ENCODE peak calls at places on chromosomes 16 and 17, in four cellular contexts. One of them, this sample, is unnamed.

GRCh38 chr17:81520021-81520894 is 7.7 kb upstream of the ACTG1 start:
- DNase-seq in A549: no peak
- DNase-seq in IMR-90: no peak
- DNase-seq in K562: no peak
- DNase-seq in this sample: no peak

GRCh38 chr17:39219647-39220154 is 6.0 kb downstream of the STAC2 start:
- DNase-seq in A549: no peak
- DNase-seq in IMR-90: no peak
- DNase-seq in K562: no peak
- DNase-seq in this sample: no peak

GRCh38 chr17:77400445-77400870 is 259.7 kb downstream of the SEC14L1 start:
- DNase-seq in A549: no peak
- DNase-seq in IMR-90: no peak
- DNase-seq in K562: peak
- DNase-seq in this sample: no peak

GRCh38 chr16:30902070-30902972 is 5.9 kb downstream of the CTF1 start:
- DNase-seq in A549: peak
- DNase-seq in IMR-90: peak
- DNase-seq in K562: peak
- DNase-seq in this sample: no peak

GRCh38 chr16:74825016-74825415 is 50.4 kb upstream of the FA2H start:
- DNase-seq in A549: no peak
- DNase-seq in IMR-90: no peak
- DNase-seq in K562: no peak
- DNase-seq in this sample: no peak

GRCh38 chr17:4167786-4168185 is 24.8 kb downstream of the CYB5D2 start:
- DNase-seq in A549: no peak
- DNase-seq in IMR-90: no peak
- DNase-seq in K562: no peak
- DNase-seq in this sample: no peak

GRCh38 chr17:51372345-51373004 is 112.1 kb downstream of the UTP18 start:
- DNase-seq in A549: peak
- DNase-seq in IMR-90: peak
- DNase-seq in K562: peak
- DNase-seq in this sample: peak

GRCh38 chr17:38746004-38746892 is 1.9 kb downstream of the PCGF2 start:
- DNase-seq in A549: no peak
- DNase-seq in IMR-90: no peak
- DNase-seq in K562: no peak
- DNase-seq in this sample: no peak

GRCh38 chr17:58918072-58918471 is 162.4 kb downstream of the PPM1E start:
- DNase-seq in A549: no peak
- DNase-seq in IMR-90: no peak
- DNase-seq in K562: no peak
- DNase-seq in this sample: no peak

GRCh38 chr17:10107320-10108165 is 90.9 kb downstream of the GAS7 start:
- DNase-seq in A549: no peak
- DNase-seq in IMR-90: no peak
- DNase-seq in K562: no peak
- DNase-seq in this sample: no peak

GRCh38 chr16:70160821-70161220 is 12.8 kb upstream of the CLEC18C start:
- DNase-seq in A549: no peak
- DNase-seq in IMR-90: no peak
- DNase-seq in K562: no peak
- DNase-seq in this sample: no peak

GRCh38 chr16:47815655-47816054 is 340.1 kb downstream of the ABCC12 start:
- DNase-seq in A549: no peak
- DNase-seq in IMR-90: no peak
- DNase-seq in K562: no peak
- DNase-seq in this sample: no peak

GRCh38 chr16:68234188-68235104 is 1.5 kb downstream of the ESRP2 start:
- DNase-seq in A549: no peak
- DNase-seq in IMR-90: no peak
- DNase-seq in K562: no peak
- DNase-seq in this sample: no peak

GRCh38 chr16:66290431-66290830 is 76.1 kb upstream of the CDH5 start:
- DNase-seq in A549: no peak
- DNase-seq in IMR-90: no peak
- DNase-seq in K562: no peak
- DNase-seq in this sample: no peak

GRCh38 chr16:10827691-10828341 is 9.2 kb upstream of the TVP23A start:
- DNase-seq in A549: no peak
- DNase-seq in IMR-90: peak
- DNase-seq in K562: no peak
- DNase-seq in this sample: no peak

GRCh38 chr17:45144199-45145034 is 3.9 kb upstream of the HEXIM1 start:
- DNase-seq in A549: no peak
- DNase-seq in IMR-90: no peak
- DNase-seq in K562: peak
- DNase-seq in this sample: no peak
- TF ChIP-seq ELK1 in A549: no peak
- TF ChIP-seq ELK1 in IMR-90: no peak
- TF ChIP-seq ELK1 in K562: no peak
- TF ChIP-seq ELK1 in this sample: no peak

GRCh38 chr17:61168506-61168905 is 231.1 kb upstream of the TBX2 start:
- DNase-seq in A549: no peak
- DNase-seq in IMR-90: peak
- DNase-seq in K562: no peak
- DNase-seq in this sample: no peak
- TF ChIP-seq ELK1 in A549: no peak
- TF ChIP-seq ELK1 in IMR-90: no peak
- TF ChIP-seq ELK1 in K562: no peak
- TF ChIP-seq ELK1 in this sample: no peak

DNA sequence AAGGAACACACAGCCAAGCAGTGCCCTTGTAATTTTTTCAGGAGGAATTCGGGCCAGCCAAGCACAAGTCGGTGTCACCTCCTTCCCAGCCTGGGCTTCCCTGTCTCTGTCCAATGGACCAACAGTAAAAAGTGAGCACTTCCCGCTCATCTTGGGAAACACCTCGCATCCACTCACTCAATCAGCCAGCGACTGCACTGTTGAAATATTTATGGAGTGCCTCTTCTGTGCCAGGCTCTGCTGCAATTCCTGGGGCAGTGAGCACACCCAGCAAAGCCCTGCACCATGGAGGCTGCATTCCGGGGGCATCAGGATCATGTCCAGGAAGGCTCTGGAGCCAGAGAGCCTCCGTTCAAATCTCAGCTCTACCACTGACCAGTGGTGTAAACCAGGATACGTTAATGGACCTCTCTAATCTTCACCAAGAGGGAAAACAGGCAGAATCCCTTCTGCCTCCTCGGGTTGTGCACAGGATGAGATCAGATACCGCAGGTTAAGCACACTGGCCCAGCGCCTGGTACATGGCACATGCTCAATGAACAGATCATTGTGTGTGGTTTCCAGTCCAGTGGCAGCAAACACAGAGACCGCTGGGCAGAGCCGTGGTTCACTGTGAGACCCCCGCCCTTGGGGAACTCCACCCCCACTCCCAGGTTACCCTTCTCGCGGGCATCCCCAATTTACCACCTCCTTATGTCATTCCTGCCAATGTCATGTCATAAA is 194.3 kb downstream of the ZNF423 start:
- DNase-seq in A549: no peak
- DNase-seq in IMR-90: no peak
- DNase-seq in K562: no peak
- DNase-seq in this sample: no peak
- TF ChIP-seq ELK1 in A549: no peak
- TF ChIP-seq ELK1 in IMR-90: no peak
- TF ChIP-seq ELK1 in K562: no peak
- TF ChIP-seq ELK1 in this sample: no peak

DNA sequence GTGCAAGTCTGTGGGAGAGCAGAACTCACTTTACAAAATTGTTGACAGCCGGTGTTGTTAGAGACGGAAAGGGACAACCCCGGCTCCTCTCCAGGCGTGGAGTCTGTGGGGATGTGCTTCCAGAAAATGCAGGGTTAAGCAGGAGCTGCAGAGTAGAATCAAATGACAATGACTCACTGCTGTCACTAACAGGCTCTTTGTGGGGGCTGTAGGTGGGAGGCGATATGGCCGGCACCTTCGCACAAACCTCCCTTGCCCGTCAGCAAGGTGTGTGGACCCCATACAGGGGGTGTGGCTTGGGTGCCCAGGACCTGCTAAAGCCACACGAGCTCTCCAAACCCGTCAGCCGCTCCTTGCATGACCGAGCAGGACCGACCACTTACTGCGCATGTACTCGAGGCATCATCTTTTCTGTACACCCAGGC is 5.8 kb downstream of the PDK2 start:
- DNase-seq in A549: no peak
- DNase-seq in IMR-90: peak
- DNase-seq in K562: no peak
- DNase-seq in this sample: no peak
- TF ChIP-seq ELK1 in A549: no peak
- TF ChIP-seq ELK1 in IMR-90: no peak
- TF ChIP-seq ELK1 in K562: no peak
- TF ChIP-seq ELK1 in this sample: no peak

GRCh38 chr16:12588510-12588909 is 215.2 kb downstream of the CPPED1 start:
- DNase-seq in A549: no peak
- DNase-seq in IMR-90: no peak
- DNase-seq in K562: no peak
- DNase-seq in this sample: no peak
- TF ChIP-seq ELK1 in A549: no peak
- TF ChIP-seq ELK1 in IMR-90: no peak
- TF ChIP-seq ELK1 in K562: no peak
- TF ChIP-seq ELK1 in this sample: no peak

GRCh38 chr16:63904182-63904581 is 1217.7 kb downstream of the CDH11 start:
- DNase-seq in A549: no peak
- DNase-seq in IMR-90: no peak
- DNase-seq in K562: no peak
- DNase-seq in this sample: no peak

GRCh38 chr16:63907251-63907650 is 1214.6 kb downstream of the CDH11 start:
- DNase-seq in A549: no peak
- DNase-seq in IMR-90: no peak
- DNase-seq in K562: no peak
- DNase-seq in this sample: no peak

GRCh38 chr16:63904930-63905329 is 1216.9 kb downstream of the CDH11 start:
- DNase-seq in A549: no peak
- DNase-seq in IMR-90: no peak
- DNase-seq in K562: no peak
- DNase-seq in this sample: no peak
- TF ChIP-seq ELK1 in A549: no peak
- TF ChIP-seq ELK1 in IMR-90: no peak
- TF ChIP-seq ELK1 in K562: no peak
- TF ChIP-seq ELK1 in this sample: no peak

DNA sequence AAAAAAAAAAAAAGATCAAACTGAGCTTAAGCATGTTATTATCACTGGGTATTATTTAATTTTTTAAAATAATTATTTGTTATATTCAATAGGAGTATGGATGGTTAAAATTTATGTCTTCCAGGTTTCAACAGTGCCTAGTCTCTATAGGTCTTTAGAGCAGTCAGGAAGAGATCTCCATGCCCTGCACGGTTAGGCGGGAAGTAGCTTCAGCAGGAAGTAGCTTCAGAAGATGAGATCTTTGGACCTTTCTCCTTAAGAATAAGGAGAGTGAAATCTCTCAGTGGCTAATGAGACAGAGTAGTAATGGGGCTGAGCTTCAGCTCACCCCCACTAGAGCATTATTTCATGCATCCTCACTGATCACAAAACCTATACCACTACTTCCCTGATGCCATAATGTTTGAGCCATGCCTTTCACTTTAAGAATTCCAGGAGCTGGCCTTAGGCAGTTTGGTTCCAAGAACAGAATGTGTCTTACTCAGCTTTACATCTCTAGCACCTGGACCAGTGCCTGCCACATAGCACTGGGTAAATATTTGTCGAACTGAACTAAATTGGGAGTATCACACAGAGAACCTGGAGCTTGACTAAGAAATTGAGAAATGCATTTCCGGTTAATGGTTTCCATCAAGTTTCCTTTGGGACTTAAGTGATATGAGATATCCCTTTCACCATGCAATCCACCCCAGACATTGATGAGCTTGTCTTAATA is 43.5 kb downstream of the SCPEP1 start:
- DNase-seq in A549: peak
- DNase-seq in IMR-90: no peak
- DNase-seq in K562: no peak
- DNase-seq in this sample: no peak
- TF ChIP-seq ELK1 in A549: no peak
- TF ChIP-seq ELK1 in IMR-90: no peak
- TF ChIP-seq ELK1 in K562: no peak
- TF ChIP-seq ELK1 in this sample: no peak

GRCh38 chr17:42159796-42160551 is 5.2 kb upstream of the RAB5C start:
- DNase-seq in A549: no peak
- DNase-seq in IMR-90: no peak
- DNase-seq in K562: no peak
- DNase-seq in this sample: no peak

GRCh38 chr17:42166196-42166763 is 11.5 kb upstream of the RAB5C start:
- DNase-seq in A549: no peak
- DNase-seq in IMR-90: no peak
- DNase-seq in K562: no peak
- DNase-seq in this sample: no peak

GRCh38 chr17:42163696-42164407 is 9.1 kb upstream of the RAB5C start:
- DNase-seq in A549: no peak
- DNase-seq in IMR-90: no peak
- DNase-seq in K562: no peak
- DNase-seq in this sample: no peak

GRCh38 chr17:42165751-42166150 is 11.0 kb upstream of the RAB5C start:
- DNase-seq in A549: no peak
- DNase-seq in IMR-90: no peak
- DNase-seq in K562: no peak
- DNase-seq in this sample: no peak

GRCh38 chr17:42163113-42163512 is 8.3 kb upstream of the RAB5C start:
- DNase-seq in A549: peak
- DNase-seq in IMR-90: no peak
- DNase-seq in K562: peak
- DNase-seq in this sample: no peak
- TF ChIP-seq ELK1 in A549: no peak
- TF ChIP-seq ELK1 in IMR-90: no peak
- TF ChIP-seq ELK1 in K562: no peak
- TF ChIP-seq ELK1 in this sample: no peak

DNA sequence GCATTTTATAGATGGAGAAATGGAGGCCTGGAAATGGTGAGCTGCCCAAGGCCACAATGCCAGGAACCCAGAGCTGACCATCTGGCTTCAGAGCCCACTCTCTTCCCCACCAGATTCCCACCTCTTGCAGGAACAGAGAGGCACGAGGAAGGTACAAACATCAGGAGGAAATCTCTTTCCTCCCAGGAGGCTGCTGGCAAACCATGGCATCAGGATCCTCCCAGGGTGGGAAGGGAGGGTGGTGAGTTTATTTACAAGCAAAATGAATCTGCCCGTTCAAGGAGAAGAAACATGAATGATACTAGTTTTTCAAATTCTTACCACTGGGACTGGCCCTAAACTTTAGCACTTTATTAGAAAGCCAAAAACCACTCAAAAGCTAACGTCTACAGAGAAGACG is 79.2 kb downstream of the NXN start:
- DNase-seq in A549: no peak
- DNase-seq in IMR-90: no peak
- DNase-seq in K562: no peak
- DNase-seq in this sample: no peak
- TF ChIP-seq ELK1 in A549: no peak
- TF ChIP-seq ELK1 in IMR-90: no peak
- TF ChIP-seq ELK1 in K562: no peak
- TF ChIP-seq ELK1 in this sample: no peak

GRCh38 chr16:3401719-3402397 is 843 bp downstream of the ZNF174 start:
- DNase-seq in A549: peak
- DNase-seq in IMR-90: peak
- DNase-seq in K562: peak
- DNase-seq in this sample: no peak
- TF ChIP-seq ELK1 in A549: no peak
- TF ChIP-seq ELK1 in IMR-90: no peak
- TF ChIP-seq ELK1 in K562: no peak
- TF ChIP-seq ELK1 in this sample: no peak